ENCODE peak calls at places on chromosomes 2 and 18, in four cellular contexts. M is A549, Y is adrenal gland, P is neuronal stem cell. J is an unnamed sample.

GRCh38 chr18:54950221-54950620 is 9.0 kb downstream of the CCDC68 start:
- DNase-seq in M (no peak), Y (no peak), P (no peak), J (no peak)

GRCh38 chr18:5527603-5528002 is 16.2 kb downstream of the EPB41L3 start:
- DNase-seq in M (no peak), Y (peak; percentile 54), P (no peak), J (peak; percentile 46)

GRCh38 chr2:96907405-96908041 is 37.6 kb upstream of the SEMA4C start:
- DNase-seq in M (no peak), Y (peak; percentile 49), P (peak; percentile 71), J (peak; percentile 98)

GRCh38 chr2:212811036-212811805 is 272.6 kb upstream of the ERBB4 start:
- DNase-seq in M (no peak), Y (no peak), P (no peak), J (no peak)

GRCh38 chr2:26503238-26503880 is 25.4 kb upstream of the OTOF start:
- DNase-seq in M (peak; percentile 99), Y (peak; percentile 80), P (peak; percentile 81), J (peak; percentile 38)

GRCh38 chr2:20556756-20557155 is 94.1 kb downstream of the HS1BP3 start:
- DNase-seq in M (no peak), Y (no peak), P (no peak), J (no peak)

GRCh38 chr2:113014067-113014466 is 8.8 kb downstream of the IL36A start:
- DNase-seq in M (no peak), Y (no peak), P (no peak), J (no peak)

GRCh38 chr2:184646177-184646576 is 47.8 kb downstream of the ZNF804A start:
- DNase-seq in M (no peak), Y (no peak), P (no peak), J (no peak)

GRCh38 chr2:152343426-152343825 is 8.5 kb downstream of the FMNL2 start:
- DNase-seq in M (no peak), Y (no peak), P (no peak), J (no peak)

GRCh38 chr2:218569038-218569431 is 396 bp downstream of the CNOT9 start:
- DNase-seq in M (peak; percentile 13), Y (peak; percentile 66), P (no peak), J (peak; percentile 69)

GRCh38 chr2:210460863-210461227 is 15.7 kb downstream of the LANCL1 start:
- DNase-seq in M (no peak), Y (no peak), P (no peak), J (no peak)

GRCh38 chr18:35122586-35123224 is 81.5 kb downstream of the MAPRE2 start:
- DNase-seq in M (no peak), Y (peak; percentile 64), P (no peak), J (no peak)

GRCh38 chr2:236354056-236354940 is 90.1 kb upstream of the ASB18 start:
- DNase-seq in M (no peak), Y (no peak), P (no peak), J (no peak)

GRCh38 chr2:223414646-223415045 is 187.5 kb downstream of the SCG2 start:
- DNase-seq in M (no peak), Y (peak; percentile 24), P (no peak), J (peak; percentile 84)

GRCh38 chr2:237487496-237487895 is 445 bp downstream of the MLPH start:
- DNase-seq in M (no peak), Y (no peak), P (no peak), J (no peak)

GRCh38 chr18:23406271-23406787 is 46.8 kb upstream of the RIOK3 start:
- DNase-seq in M (no peak), Y (peak; percentile 70), P (no peak), J (no peak)

GRCh38 chr2:36556847-36557246 is 41.1 kb downstream of the FEZ2 start:
- DNase-seq in M (no peak), Y (no peak), P (no peak), J (no peak)

GRCh38 chr2:101047075-101047766 is 45.1 kb downstream of the RPL31 start:
- DNase-seq in M (peak; percentile 36), Y (no peak), P (no peak), J (no peak)

GRCh38 chr2:233997726-233998125 is 52.8 kb upstream of the SPP2 start:
- DNase-seq in M (no peak), Y (no peak), P (no peak), J (no peak)

GRCh38 chr2:241908686-241909420 is 39.3 kb downstream of the RTP5 start:
- DNase-seq in M (no peak), Y (no peak), P (no peak), J (no peak)

GRCh38 chr2:19300961-19301360 is 57.5 kb downstream of the OSR1 start:
- DNase-seq in M (no peak), Y (no peak), P (no peak), J (no peak)

GRCh38 chr2:78707776-78708386 is 317.6 kb upstream of the REG3G start:
- DNase-seq in M (no peak), Y (no peak), P (no peak), J (no peak)

GRCh38 chr2:30790879-30791278 is 16.4 kb downstream of the CAPN13 start:
- DNase-seq in M (no peak), Y (no peak), P (no peak), J (no peak)

GRCh38 chr18:76621782-76622495 is 126.9 kb upstream of the ZNF516 start:
- DNase-seq in M (no peak), Y (peak; percentile 28), P (no peak), J (no peak)

GRCh38 chr2:71901466-71901865 is 246.2 kb downstream of the CYP26B1 start:
- DNase-seq in M (no peak), Y (no peak), P (no peak), J (no peak)

GRCh38 chr18:6256521-6256920 is 158.2 kb downstream of the L3MBTL4 start:
- DNase-seq in M (no peak), Y (peak; percentile 27), P (no peak), J (no peak)

GRCh38 chr18:27954226-27954625 is 222.7 kb downstream of the CDH2 start:
- DNase-seq in M (no peak), Y (no peak), P (no peak), J (no peak)

GRCh38 chr18:77481541-77481940 is 231.9 kb downstream of the GALR1 start:
- DNase-seq in M (no peak), Y (no peak), P (no peak), J (no peak)

GRCh38 chr2:172098650-172099471 is 3.8 kb downstream of the DLX2 start:
- DNase-seq in M (peak; percentile 57), Y (no peak), P (peak; percentile 58), J (peak; percentile 72)
- H3K4me1 ChIP-seq in M (peaks cover 33% of the 10 kb centered on the region), Y (peaks cover 69% of the 10 kb centered on the region), P (peaks cover 58% of the 10 kb centered on the region), J (peaks cover 91% of the 10 kb centered on the region)

DNA sequence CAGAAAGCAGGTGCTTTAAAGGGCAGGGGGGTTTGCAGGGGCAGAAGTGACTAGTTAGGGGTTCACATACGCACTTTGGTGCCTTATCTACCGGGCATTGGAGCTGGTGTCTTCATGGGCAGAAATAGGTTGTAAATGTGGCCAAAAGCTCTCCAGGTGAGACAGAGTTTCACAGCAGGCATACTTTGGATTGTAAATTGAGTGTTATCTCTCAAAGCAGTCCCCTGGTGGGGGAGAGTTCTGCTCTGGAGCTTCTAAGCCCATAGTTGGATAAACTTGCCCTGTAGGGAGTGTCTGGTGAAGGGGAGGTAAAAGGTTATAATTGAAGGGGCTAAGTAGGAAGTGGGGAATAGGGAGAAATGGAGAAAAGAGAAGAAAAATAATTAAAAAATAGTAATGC is 43.1 kb downstream of the COL4A3 start:
- DNase-seq in M (no peak), Y (no peak), P (no peak), J (no peak)
- H3K4me1 ChIP-seq in M (no peaks in the 10 kb centered on the region), Y (peaks cover 3% of the 10 kb centered on the region), P (no peaks in the 10 kb centered on the region), J (no peaks in the 10 kb centered on the region)

GRCh38 chr2:10522726-10523405 is 74.7 kb upstream of the ODC1 start:
- DNase-seq in M (no peak), Y (peak; percentile 12), P (no peak), J (peak; percentile 49)
- H3K4me1 ChIP-seq in M (no peaks in the 10 kb centered on the region), Y (no peaks in the 10 kb centered on the region), P (no peaks in the 10 kb centered on the region), J (no peaks in the 10 kb centered on the region)

GRCh38 chr2:173654896-173655265 is 300.2 kb downstream of the CDCA7 start:
- DNase-seq in M (no peak), Y (no peak), P (no peak), J (no peak)
- H3K4me1 ChIP-seq in M (peaks cover 63% of the 10 kb centered on the region), Y (no peaks in the 10 kb centered on the region), P (peaks cover 17% of the 10 kb centered on the region), J (peaks cover 9% of the 10 kb centered on the region)

GRCh38 chr2:148530350-148530749 is 114.2 kb upstream of the EPC2 start:
- DNase-seq in M (no peak), Y (no peak), P (no peak), J (no peak)

GRCh38 chr2:148528356-148529064 is 116.0 kb upstream of the EPC2 start:
- DNase-seq in M (no peak), Y (no peak), P (no peak), J (no peak)

GRCh38 chr2:148527488-148528340 is 116.8 kb upstream of the EPC2 start:
- DNase-seq in M (no peak), Y (no peak), P (no peak), J (no peak)

GRCh38 chr2:148531175-148532048 is 113.1 kb upstream of the EPC2 start:
- DNase-seq in M (no peak), Y (no peak), P (no peak), J (no peak)

DNA sequence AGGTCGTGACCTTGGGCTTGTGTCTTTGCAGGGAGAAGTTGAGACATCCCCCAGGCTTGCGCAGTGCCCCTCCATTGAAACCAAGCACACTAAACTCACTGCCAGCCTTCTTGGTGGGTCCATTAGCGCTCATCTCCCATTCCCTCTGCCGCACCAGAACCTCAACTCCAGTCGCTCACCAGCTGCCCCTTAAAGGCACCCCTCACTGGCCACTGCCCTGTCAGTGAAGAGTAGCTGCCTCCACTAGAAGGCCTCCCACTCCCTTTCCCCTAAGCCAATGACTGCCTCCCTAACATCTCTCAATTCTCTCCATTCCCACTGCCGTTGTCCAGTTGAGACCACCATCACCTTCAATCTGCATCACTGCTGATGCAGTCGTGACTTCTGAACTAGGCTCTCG is 114.8 kb upstream of the EPC2 start:
- DNase-seq in M (no peak), Y (no peak), P (no peak), J (no peak)
- H3K4me1 ChIP-seq in M (no peaks in the 10 kb centered on the region), Y (peaks cover 4% of the 10 kb centered on the region), P (peaks cover 10% of the 10 kb centered on the region), J (no peaks in the 10 kb centered on the region)

GRCh38 chr2:55003706-55004639 is 46.3 kb downstream of the RTN4 start:
- DNase-seq in M (no peak), Y (no peak), P (no peak), J (no peak)
- H3K4me1 ChIP-seq in M (peaks cover 87% of the 10 kb centered on the region), Y (peaks cover 51% of the 10 kb centered on the region), P (peaks cover 4% of the 10 kb centered on the region), J (peaks cover 38% of the 10 kb centered on the region)

GRCh38 chr2:64640153-64641044 is 13.3 kb downstream of the SERTAD2 start:
- DNase-seq in M (no peak), Y (no peak), P (no peak), J (no peak)

GRCh38 chr2:64639691-64640090 is 14.0 kb downstream of the SERTAD2 start:
- DNase-seq in M (no peak), Y (no peak), P (no peak), J (no peak)

GRCh38 chr2:64643838-64644219 is 9.9 kb downstream of the SERTAD2 start:
- DNase-seq in M (no peak), Y (no peak), P (no peak), J (no peak)

GRCh38 chr2:64644240-64645013 is 9.3 kb downstream of the SERTAD2 start:
- DNase-seq in M (peak; percentile 91), Y (peak; percentile 78), P (peak; percentile 67), J (peak; percentile 84)

DNA sequence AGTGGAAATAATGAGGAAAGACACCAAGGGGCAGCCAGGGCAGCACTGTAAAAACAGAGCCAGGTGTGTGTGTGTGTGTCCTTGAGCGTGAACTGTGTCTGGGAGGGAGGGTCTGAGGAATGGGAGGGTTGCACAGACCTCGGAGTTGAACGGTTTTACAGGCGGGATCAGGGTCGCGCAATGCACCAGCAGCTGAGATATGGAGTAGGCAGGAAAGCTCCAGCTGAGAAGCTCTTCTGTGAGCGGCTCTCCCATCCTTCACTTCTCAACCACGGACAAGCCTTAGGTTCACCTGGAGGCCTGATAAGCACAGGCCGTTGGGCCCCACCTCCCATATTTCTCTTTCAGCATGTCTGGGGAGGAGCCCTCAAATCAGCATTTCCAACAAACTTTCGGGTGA is 12.1 kb downstream of the SERTAD2 start:
- DNase-seq in M (no peak), Y (no peak), P (no peak), J (no peak)
- H3K4me1 ChIP-seq in M (peaks cover 71% of the 10 kb centered on the region), Y (peaks cover 81% of the 10 kb centered on the region), P (peaks cover 34% of the 10 kb centered on the region), J (no peaks in the 10 kb centered on the region)

J was measured in tibial artery.